ENCODE peak calls at places on chromosomes 1 and 21, in seven cellular contexts. One of them, this sample, is unnamed.

GRCh38 chr1:201916649-201917249 is 28.1 kb downstream of the SHISA4 start:
- DNase-seq in transverse colon: peak
- DNase-seq in left lung: peak
- DNase-seq in left ventricle myocardium inferior: peak
- DNase-seq in suprapubic skin: no peak
- DNase-seq in HFF-Myc: peak
- DNase-seq in cardiac fibroblast: peak
- DNase-seq in this sample: peak

GRCh38 chr1:26788836-26789611 is 1.3 kb downstream of the PIGV start:
- DNase-seq in transverse colon: peak
- DNase-seq in left lung: peak
- DNase-seq in left ventricle myocardium inferior: peak
- DNase-seq in suprapubic skin: peak
- DNase-seq in HFF-Myc: peak
- DNase-seq in cardiac fibroblast: peak
- DNase-seq in this sample: peak

GRCh38 chr1:68229927-68230812 is 2.2 kb downstream of the WLS start:
- DNase-seq in transverse colon: no peak
- DNase-seq in left lung: no peak
- DNase-seq in left ventricle myocardium inferior: no peak
- DNase-seq in suprapubic skin: no peak
- DNase-seq in HFF-Myc: no peak
- DNase-seq in cardiac fibroblast: peak
- DNase-seq in this sample: no peak

GRCh38 chr1:153652795-153653507 is 5.6 kb upstream of the SNAPIN start:
- DNase-seq in transverse colon: no peak
- DNase-seq in left lung: no peak
- DNase-seq in left ventricle myocardium inferior: no peak
- DNase-seq in suprapubic skin: peak
- DNase-seq in HFF-Myc: no peak
- DNase-seq in cardiac fibroblast: peak
- DNase-seq in this sample: no peak

GRCh38 chr1:93078935-93079654 is at the start of gene MTF2:
- DNase-seq in transverse colon: peak
- DNase-seq in left lung: peak
- DNase-seq in left ventricle myocardium inferior: peak
- DNase-seq in suprapubic skin: peak
- DNase-seq in HFF-Myc: peak
- DNase-seq in cardiac fibroblast: peak
- DNase-seq in this sample: peak

GRCh38 chr1:24635195-24635843 is 7.8 kb upstream of the SRRM1 start:
- DNase-seq in transverse colon: no peak
- DNase-seq in left lung: no peak
- DNase-seq in left ventricle myocardium inferior: no peak
- DNase-seq in suprapubic skin: no peak
- DNase-seq in HFF-Myc: peak
- DNase-seq in cardiac fibroblast: peak
- DNase-seq in this sample: peak

GRCh38 chr1:17624540-17625256 is 85.2 kb downstream of the ARHGEF10L start:
- DNase-seq in transverse colon: no peak
- DNase-seq in left lung: no peak
- DNase-seq in left ventricle myocardium inferior: peak
- DNase-seq in suprapubic skin: no peak
- DNase-seq in HFF-Myc: no peak
- DNase-seq in cardiac fibroblast: peak
- DNase-seq in this sample: no peak

GRCh38 chr1:51629918-51630317 is 13.0 kb downstream of the OSBPL9 start:
- DNase-seq in transverse colon: no peak
- DNase-seq in left lung: no peak
- DNase-seq in left ventricle myocardium inferior: no peak
- DNase-seq in suprapubic skin: no peak
- DNase-seq in HFF-Myc: no peak
- DNase-seq in cardiac fibroblast: no peak
- DNase-seq in this sample: no peak

GRCh38 chr1:48530727-48531351 is 58.8 kb upstream of the SPATA6 start:
- DNase-seq in transverse colon: peak
- DNase-seq in left lung: peak
- DNase-seq in left ventricle myocardium inferior: no peak
- DNase-seq in suprapubic skin: no peak
- DNase-seq in HFF-Myc: peak
- DNase-seq in cardiac fibroblast: peak
- DNase-seq in this sample: peak

GRCh38 chr21:38531142-38531541 is 32.9 kb upstream of the ERG start:
- DNase-seq in transverse colon: no peak
- DNase-seq in left lung: no peak
- DNase-seq in left ventricle myocardium inferior: no peak
- DNase-seq in suprapubic skin: no peak
- DNase-seq in HFF-Myc: no peak
- DNase-seq in cardiac fibroblast: no peak
- DNase-seq in this sample: no peak

GRCh38 chr1:54842206-54842915 is 41.2 kb upstream of the TTC22 start:
- DNase-seq in transverse colon: no peak
- DNase-seq in left lung: no peak
- DNase-seq in left ventricle myocardium inferior: no peak
- DNase-seq in suprapubic skin: peak
- DNase-seq in HFF-Myc: no peak
- DNase-seq in cardiac fibroblast: no peak
- DNase-seq in this sample: no peak

GRCh38 chr1:234775477-234776246 is 165.7 kb upstream of the IRF2BP2 start:
- DNase-seq in transverse colon: no peak
- DNase-seq in left lung: peak
- DNase-seq in left ventricle myocardium inferior: no peak
- DNase-seq in suprapubic skin: peak
- DNase-seq in HFF-Myc: no peak
- DNase-seq in cardiac fibroblast: no peak
- DNase-seq in this sample: no peak

GRCh38 chr1:161092621-161093028 is 3.3 kb upstream of the NECTIN4 start:
- DNase-seq in transverse colon: no peak
- DNase-seq in left lung: no peak
- DNase-seq in left ventricle myocardium inferior: no peak
- DNase-seq in suprapubic skin: no peak
- DNase-seq in HFF-Myc: no peak
- DNase-seq in cardiac fibroblast: no peak
- DNase-seq in this sample: no peak

GRCh38 chr1:207890136-207890738 is 20.7 kb downstream of the CD34 start:
- DNase-seq in transverse colon: peak
- DNase-seq in left lung: peak
- DNase-seq in left ventricle myocardium inferior: peak
- DNase-seq in suprapubic skin: peak
- DNase-seq in HFF-Myc: peak
- DNase-seq in cardiac fibroblast: peak
- DNase-seq in this sample: peak

GRCh38 chr1:28258628-28259251 is 578 bp upstream of the SESN2 start:
- DNase-seq in transverse colon: no peak
- DNase-seq in left lung: no peak
- DNase-seq in left ventricle myocardium inferior: no peak
- DNase-seq in suprapubic skin: no peak
- DNase-seq in HFF-Myc: no peak
- DNase-seq in cardiac fibroblast: no peak
- DNase-seq in this sample: no peak

GRCh38 chr1:18651727-18652126 is 21.1 kb downstream of the PAX7 start:
- DNase-seq in transverse colon: no peak
- DNase-seq in left lung: no peak
- DNase-seq in left ventricle myocardium inferior: no peak
- DNase-seq in suprapubic skin: no peak
- DNase-seq in HFF-Myc: no peak
- DNase-seq in cardiac fibroblast: no peak
- DNase-seq in this sample: no peak

GRCh38 chr1:175564723-175565122 is 178.7 kb downstream of the TNR start:
- DNase-seq in transverse colon: no peak
- DNase-seq in left lung: no peak
- DNase-seq in left ventricle myocardium inferior: no peak
- DNase-seq in suprapubic skin: no peak
- DNase-seq in HFF-Myc: no peak
- DNase-seq in cardiac fibroblast: no peak
- DNase-seq in this sample: no peak

GRCh38 chr1:13892671-13893325 is 192.8 kb downstream of the PRDM2 start:
- DNase-seq in transverse colon: peak
- DNase-seq in left lung: no peak
- DNase-seq in left ventricle myocardium inferior: peak
- DNase-seq in suprapubic skin: no peak
- DNase-seq in HFF-Myc: no peak
- DNase-seq in cardiac fibroblast: peak
- DNase-seq in this sample: peak

GRCh38 chr1:230169454-230170152 is 102.6 kb downstream of the GALNT2 start:
- DNase-seq in transverse colon: no peak
- DNase-seq in left lung: no peak
- DNase-seq in left ventricle myocardium inferior: no peak
- DNase-seq in suprapubic skin: no peak
- DNase-seq in HFF-Myc: no peak
- DNase-seq in cardiac fibroblast: no peak
- DNase-seq in this sample: no peak

GRCh38 chr1:201006450-201006849 is 17.1 kb downstream of the KIF21B start:
- DNase-seq in transverse colon: no peak
- DNase-seq in left lung: no peak
- DNase-seq in left ventricle myocardium inferior: no peak
- DNase-seq in suprapubic skin: no peak
- DNase-seq in HFF-Myc: no peak
- DNase-seq in cardiac fibroblast: no peak
- DNase-seq in this sample: no peak

GRCh38 chr1:11912000-11912399 is 14.2 kb downstream of the KIAA2013 start:
- DNase-seq in transverse colon: no peak
- DNase-seq in left lung: no peak
- DNase-seq in left ventricle myocardium inferior: no peak
- DNase-seq in suprapubic skin: no peak
- DNase-seq in HFF-Myc: no peak
- DNase-seq in cardiac fibroblast: no peak
- DNase-seq in this sample: no peak

GRCh38 chr1:14915356-14916054 is 238.0 kb upstream of the TMEM51 start:
- DNase-seq in transverse colon: peak
- DNase-seq in left lung: no peak
- DNase-seq in left ventricle myocardium inferior: peak
- DNase-seq in suprapubic skin: no peak
- DNase-seq in HFF-Myc: no peak
- DNase-seq in cardiac fibroblast: peak
- DNase-seq in this sample: peak

GRCh38 chr1:27473755-27474154 is 16.2 kb downstream of the WASF2 start:
- DNase-seq in transverse colon: no peak
- DNase-seq in left lung: no peak
- DNase-seq in left ventricle myocardium inferior: no peak
- DNase-seq in suprapubic skin: no peak
- DNase-seq in HFF-Myc: no peak
- DNase-seq in cardiac fibroblast: no peak
- DNase-seq in this sample: no peak

DNA sequence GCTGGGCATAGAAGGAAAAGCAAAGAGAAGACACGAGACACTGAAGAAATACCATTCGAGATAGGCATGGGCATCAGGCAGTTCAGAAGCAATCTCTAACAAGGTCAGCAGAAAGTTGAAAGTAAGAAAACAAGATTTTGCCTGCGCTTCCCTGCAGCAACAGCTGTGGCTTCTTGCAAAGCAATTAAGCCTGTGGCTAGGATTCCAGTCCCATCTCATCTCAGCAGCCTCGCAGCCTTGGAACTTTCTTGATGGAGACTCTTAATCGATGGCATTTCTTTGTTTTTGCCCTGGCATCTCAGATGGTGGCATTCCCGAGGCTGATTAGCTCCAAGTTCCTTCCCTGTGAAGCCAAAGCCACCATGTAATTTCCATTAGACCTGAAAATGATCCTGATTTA is 64.6 kb upstream of the SPAG17 start:
- DNase-seq in transverse colon: no peak
- DNase-seq in left lung: no peak
- DNase-seq in left ventricle myocardium inferior: no peak
- DNase-seq in suprapubic skin: no peak
- DNase-seq in HFF-Myc: no peak
- DNase-seq in cardiac fibroblast: no peak
- DNase-seq in this sample: no peak
- H3K4me3 ChIP-seq in transverse colon: no peak
- H3K4me3 ChIP-seq in left lung: no peak
- H3K4me3 ChIP-seq in left ventricle myocardium inferior: no peak
- H3K4me3 ChIP-seq in suprapubic skin: no peak
- H3K4me3 ChIP-seq in HFF-Myc: no peak
- H3K4me3 ChIP-seq in cardiac fibroblast: no peak
- H3K4me3 ChIP-seq in this sample: no peak

GRCh38 chr1:193537266-193538003 is 351.0 kb upstream of the B3GALT2 start:
- DNase-seq in transverse colon: peak
- DNase-seq in left lung: no peak
- DNase-seq in left ventricle myocardium inferior: no peak
- DNase-seq in suprapubic skin: no peak
- DNase-seq in HFF-Myc: no peak
- DNase-seq in cardiac fibroblast: no peak
- DNase-seq in this sample: no peak
- H3K4me3 ChIP-seq in transverse colon: no peak
- H3K4me3 ChIP-seq in left lung: no peak
- H3K4me3 ChIP-seq in left ventricle myocardium inferior: no peak
- H3K4me3 ChIP-seq in suprapubic skin: no peak
- H3K4me3 ChIP-seq in HFF-Myc: no peak
- H3K4me3 ChIP-seq in cardiac fibroblast: no peak
- H3K4me3 ChIP-seq in this sample: no peak

DNA sequence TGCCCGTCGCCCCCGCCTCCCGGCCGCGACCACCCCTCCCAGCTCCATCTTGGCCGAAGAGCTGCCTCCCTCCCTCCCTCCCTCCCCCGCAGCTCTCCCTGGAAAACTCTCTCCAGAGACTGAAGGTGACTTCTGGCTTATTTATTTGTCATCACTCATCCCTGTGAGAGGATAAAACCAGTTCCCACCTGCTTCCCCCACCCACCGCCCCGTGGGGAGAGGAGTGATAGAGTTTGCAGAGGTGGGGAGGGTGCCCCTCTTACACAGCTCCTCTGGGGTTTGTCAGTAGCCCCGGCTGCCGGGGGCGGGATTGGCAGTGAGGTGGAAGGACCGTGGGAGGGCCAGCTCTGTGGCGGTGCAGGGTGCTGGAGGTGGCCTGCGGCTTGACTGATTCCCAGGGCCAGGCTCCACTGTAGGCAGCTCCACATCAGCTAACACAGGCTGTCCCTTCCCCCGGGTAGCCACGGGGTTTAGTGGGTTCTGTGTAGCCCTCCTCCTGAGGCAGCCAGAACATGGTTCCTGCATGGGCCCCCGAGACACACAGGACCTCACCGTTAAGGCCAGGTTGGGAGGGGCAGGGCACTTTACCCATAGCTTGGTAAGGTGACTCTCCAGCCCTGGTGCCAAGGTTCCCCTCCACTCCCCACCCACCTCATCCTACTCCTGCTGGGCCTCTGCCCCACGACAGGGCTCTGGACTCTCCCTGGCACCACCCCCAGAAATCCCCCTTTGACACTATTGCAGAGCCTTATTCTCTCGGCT is 62.2 kb downstream of the ELK4 start:
- DNase-seq in transverse colon: peak
- DNase-seq in left lung: no peak
- DNase-seq in left ventricle myocardium inferior: no peak
- DNase-seq in suprapubic skin: peak
- DNase-seq in HFF-Myc: no peak
- DNase-seq in cardiac fibroblast: no peak
- DNase-seq in this sample: peak
- H3K4me3 ChIP-seq in transverse colon: no peak
- H3K4me3 ChIP-seq in left lung: peak
- H3K4me3 ChIP-seq in left ventricle myocardium inferior: peak
- H3K4me3 ChIP-seq in suprapubic skin: peak
- H3K4me3 ChIP-seq in HFF-Myc: no peak
- H3K4me3 ChIP-seq in cardiac fibroblast: no peak
- H3K4me3 ChIP-seq in this sample: no peak

DNA sequence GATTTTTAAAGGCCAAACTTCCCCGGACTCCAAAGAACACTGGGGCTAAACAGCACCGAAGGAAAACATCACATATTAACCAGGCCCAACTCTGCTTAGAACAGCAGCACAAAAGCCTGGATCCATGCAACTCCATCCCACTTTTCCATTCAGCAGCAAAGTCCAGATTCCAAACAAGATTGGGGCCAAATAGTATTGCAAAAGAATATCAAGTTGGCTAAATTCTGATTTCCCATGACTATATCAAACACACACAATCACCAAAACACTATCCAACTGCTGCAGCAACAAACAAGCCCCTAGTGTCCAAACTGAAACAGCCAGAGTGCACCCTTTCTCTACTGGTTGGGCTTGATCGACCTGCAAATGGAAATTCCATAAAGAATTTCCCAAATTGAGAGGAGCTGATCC is 19.4 kb upstream of the TMEM125 start:
- DNase-seq in transverse colon: no peak
- DNase-seq in left lung: no peak
- DNase-seq in left ventricle myocardium inferior: no peak
- DNase-seq in suprapubic skin: no peak
- DNase-seq in HFF-Myc: no peak
- DNase-seq in cardiac fibroblast: no peak
- DNase-seq in this sample: no peak
- H3K4me3 ChIP-seq in transverse colon: no peak
- H3K4me3 ChIP-seq in left lung: no peak
- H3K4me3 ChIP-seq in left ventricle myocardium inferior: no peak
- H3K4me3 ChIP-seq in suprapubic skin: no peak
- H3K4me3 ChIP-seq in HFF-Myc: no peak
- H3K4me3 ChIP-seq in cardiac fibroblast: no peak
- H3K4me3 ChIP-seq in this sample: no peak

This sample was measured in mucosa of descending colon.